ENCODE peak calls at places on chromosomes 1 and 21, in five cellular contexts. S, D, F, W and Y are unnamed samples. For H3K27me3, the result is how much of the 10 kb centered on the place peaks cover.

GRCh38 chr21:29508311-29508710 is 209.6 kb downstream of the BACH1 start:
- DNase-seq in F (no peak), W (no peak), S (no peak), D (no peak), Y (no peak)

GRCh38 chr1:67853704-67854103 is 20.4 kb upstream of the GNG12 start:
- DNase-seq in W (peak), S (peak), F (peak), D (peak), Y (peak)

GRCh38 chr21:43958364-43959158 is 53.5 kb upstream of the TRAPPC10 start:
- DNase-seq in F (no peak), D (no peak), S (no peak), W (no peak), Y (no peak)

GRCh38 chr21:34344584-34344983 is 19.2 kb upstream of the KCNE2 start:
- DNase-seq in F (peak), D (no peak), S (no peak), W (no peak), Y (no peak)

GRCh38 chr1:23951646-23952095 is 8.0 kb upstream of the PNRC2 start:
- DNase-seq in W (no peak), D (no peak), F (peak), S (peak), Y (no peak)

GRCh38 chr1:222910699-222911098 is 95.9 kb downstream of the DISP1 start:
- DNase-seq in W (no peak), S (peak), D (no peak), F (peak), Y (no peak)

GRCh38 chr1:7408771-7409150 is 362.3 kb upstream of the VAMP3 start:
- DNase-seq in S (no peak), D (no peak), W (no peak), F (no peak), Y (no peak)

GRCh38 chr1:93346472-93346991 is 825 bp downstream of the DR1 start:
- DNase-seq in S (peak), F (peak), D (no peak), W (no peak), Y (no peak)

GRCh38 chr1:87201768-87202167 is 126.9 kb upstream of the LMO4 start:
- DNase-seq in D (no peak), F (no peak), W (no peak), S (no peak), Y (no peak)

GRCh38 chr1:88608139-88608943 is 75.7 kb upstream of the PKN2 start:
- DNase-seq in D (no peak), W (no peak), F (peak), S (peak), Y (no peak)

GRCh38 chr1:33182452-33182851 is 609 bp upstream of the TRIM62 start:
- DNase-seq in S (peak), F (peak), W (no peak), D (peak), Y (no peak)

GRCh38 chr1:41724248-41724647 is 194.5 kb downstream of the HIVEP3 start:
- DNase-seq in D (no peak), F (peak), W (no peak), S (peak), Y (no peak)

GRCh38 chr1:153248480-153248879 is 11.0 kb upstream of the LORICRIN start:
- DNase-seq in F (no peak), D (no peak), S (no peak), W (no peak), Y (no peak)

GRCh38 chr1:65688848-65689247 is 103.8 kb upstream of the PDE4B start:
- DNase-seq in D (no peak), F (no peak), S (peak), W (no peak), Y (no peak)

GRCh38 chr21:36323032-36323431 is 3.0 kb downstream of the MORC3 start:
- DNase-seq in F (peak), W (no peak), D (no peak), S (no peak), Y (no peak)

GRCh38 chr1:64122588-64122987 is 80.8 kb upstream of the UBE2U start:
- DNase-seq in F (no peak), D (no peak), S (no peak), W (no peak), Y (no peak)

GRCh38 chr1:209042413-209042812 is 541.1 kb upstream of the CAMK1G start:
- DNase-seq in F (no peak), D (no peak), W (no peak), S (no peak), Y (no peak)

GRCh38 chr1:197967066-197967465 is 49.9 kb downstream of the LHX9 start:
- DNase-seq in F (no peak), D (no peak), W (no peak), S (no peak), Y (no peak)

GRCh38 chr1:76955652-76956051 is 88.4 kb downstream of the ST6GALNAC5 start:
- DNase-seq in W (no peak), D (no peak), F (peak), S (peak), Y (no peak)

GRCh38 chr1:86318431-86318830 is 77.7 kb downstream of the ODF2L start:
- DNase-seq in S (no peak), D (no peak), F (no peak), W (no peak), Y (no peak)

GRCh38 chr1:5938068-5938740 is 54.0 kb downstream of the NPHP4 start:
- DNase-seq in S (peak), F (peak), W (no peak), D (no peak), Y (no peak)

GRCh38 chr1:78004719-78005346 is at the start of gene DNAJB4:
- DNase-seq in D (peak), S (peak), W (peak), F (peak), Y (no peak)

GRCh38 chr1:20472860-20473711 is 12.9 kb downstream of the CAMK2N1 start:
- DNase-seq in S (peak), F (peak), D (peak), W (no peak), Y (peak)

GRCh38 chr1:244239261-244239770 is 188.2 kb downstream of the ZBTB18 start:
- DNase-seq in F (peak), S (no peak), W (no peak), D (no peak), Y (no peak)

GRCh38 chr1:111208921-111209320 is 8.5 kb upstream of the DENND2D start:
- DNase-seq in W (no peak), D (no peak), F (no peak), S (no peak), Y (no peak)

DNA sequence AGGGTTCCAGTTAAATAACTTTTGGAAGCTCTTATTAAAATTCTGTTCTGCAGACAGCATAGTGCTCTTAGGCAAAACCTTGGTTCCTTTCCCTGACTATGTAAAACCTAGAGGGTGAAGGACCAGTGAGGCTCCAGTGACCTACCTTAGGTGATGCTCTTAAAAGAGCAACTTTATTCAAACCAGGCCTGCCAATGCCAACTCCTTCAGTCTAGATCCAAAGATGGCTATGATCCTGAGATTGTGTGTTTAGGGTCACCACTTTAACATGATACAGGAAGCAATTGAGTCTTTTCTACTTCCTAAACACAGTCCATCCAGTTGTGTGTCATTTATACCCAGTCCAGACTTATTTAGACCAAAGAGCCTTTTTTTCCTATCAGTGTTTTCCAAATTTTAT is 10.8 kb downstream of the MCL1 start:
- DNase-seq in S (no peak), W (no peak), F (no peak), D (no peak), Y (no peak)
- H3K4me3 ChIP-seq in S (no peak), W (peak), F (no peak), D (peak), Y (peak)

GRCh38 chr1:245875581-245876263 is 631.4 kb downstream of the SMYD3 start:
- DNase-seq in F (no peak), S (no peak), W (no peak), D (no peak), Y (no peak)

GRCh38 chr1:245876586-245876985 is 630.5 kb downstream of the SMYD3 start:
- DNase-seq in D (no peak), F (peak), S (no peak), W (no peak), Y (no peak)

GRCh38 chr1:245873883-245874671 is 633.0 kb downstream of the SMYD3 start:
- DNase-seq in F (peak), D (no peak), S (peak), W (no peak), Y (no peak)

GRCh38 chr1:245873068-245873467 is 634.0 kb downstream of the SMYD3 start:
- DNase-seq in W (no peak), F (peak), D (no peak), S (no peak), Y (no peak)

GRCh38 chr1:245874942-245875580 is 632.0 kb downstream of the SMYD3 start:
- DNase-seq in W (peak), D (peak), F (peak), S (peak), Y (peak)
- H3K27me3 ChIP-seq in W (under half), D (under half), F (under half), S (under half), Y (under half)

GRCh38 chr1:162367073-162367472 is 9.6 kb downstream of the SPATA46 start:
- DNase-seq in W (peak), S (no peak), D (no peak), F (no peak), Y (no peak)

GRCh38 chr1:162367772-162368171 is 8.9 kb downstream of the SPATA46 start:
- DNase-seq in F (no peak), W (no peak), D (no peak), S (no peak), Y (no peak)

GRCh38 chr1:162365284-162366041 is 11.2 kb downstream of the SPATA46 start:
- DNase-seq in W (no peak), S (no peak), F (no peak), D (no peak), Y (no peak)

GRCh38 chr1:162366149-162366548 is 10.5 kb downstream of the SPATA46 start:
- DNase-seq in D (no peak), F (no peak), S (no peak), W (no peak), Y (no peak)

GRCh38 chr1:162366671-162367070 is 10.0 kb downstream of the SPATA46 start:
- DNase-seq in W (no peak), F (no peak), S (no peak), D (no peak), Y (no peak)
- H3K4me3 ChIP-seq in W (no peak), F (peak), S (no peak), D (no peak), Y (peak)

GRCh38 chr21:33169360-33169759 is 60.4 kb upstream of the IFNAR2 start:
- DNase-seq in W (no peak), S (no peak), F (no peak), D (no peak), Y (no peak)

GRCh38 chr21:33168886-33169285 is 60.9 kb upstream of the IFNAR2 start:
- DNase-seq in W (no peak), F (no peak), S (no peak), D (no peak), Y (no peak)

GRCh38 chr21:33171584-33172169 is 58.1 kb upstream of the IFNAR2 start:
- DNase-seq in W (no peak), F (no peak), D (no peak), S (no peak), Y (no peak)

DNA sequence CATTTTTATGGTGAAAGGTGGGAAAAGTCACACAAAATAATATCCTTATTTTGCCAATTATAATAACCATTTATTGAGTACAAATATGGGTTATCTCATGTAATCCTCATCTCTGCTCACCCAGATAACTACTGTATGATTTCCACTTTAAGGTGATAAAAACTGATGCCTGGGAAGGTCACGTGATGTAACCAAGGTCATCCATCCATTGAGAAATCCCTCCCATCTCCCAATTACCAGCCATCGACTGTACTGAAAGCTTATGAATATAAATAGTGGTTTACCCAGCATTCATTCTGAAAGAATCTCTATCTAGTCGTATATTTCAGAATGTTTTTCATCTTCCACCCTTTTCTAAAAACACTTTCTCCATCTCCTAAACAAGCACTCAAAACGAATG is 55.0 kb upstream of the IFNAR2 start:
- DNase-seq in F (no peak), W (no peak), D (no peak), S (no peak), Y (no peak)
- H3K27me3 ChIP-seq in F (under half), W (under half), D (under half), S (under half), Y (under half)

GRCh38 chr21:45249626-45250025 is 38.1 kb downstream of the POFUT2 start:
- DNase-seq in F (no peak), D (no peak), W (no peak), S (no peak), Y (no peak)
- H3K4me3 ChIP-seq in F (no peak), D (no peak), W (no peak), S (no peak), Y (no peak)

DNA sequence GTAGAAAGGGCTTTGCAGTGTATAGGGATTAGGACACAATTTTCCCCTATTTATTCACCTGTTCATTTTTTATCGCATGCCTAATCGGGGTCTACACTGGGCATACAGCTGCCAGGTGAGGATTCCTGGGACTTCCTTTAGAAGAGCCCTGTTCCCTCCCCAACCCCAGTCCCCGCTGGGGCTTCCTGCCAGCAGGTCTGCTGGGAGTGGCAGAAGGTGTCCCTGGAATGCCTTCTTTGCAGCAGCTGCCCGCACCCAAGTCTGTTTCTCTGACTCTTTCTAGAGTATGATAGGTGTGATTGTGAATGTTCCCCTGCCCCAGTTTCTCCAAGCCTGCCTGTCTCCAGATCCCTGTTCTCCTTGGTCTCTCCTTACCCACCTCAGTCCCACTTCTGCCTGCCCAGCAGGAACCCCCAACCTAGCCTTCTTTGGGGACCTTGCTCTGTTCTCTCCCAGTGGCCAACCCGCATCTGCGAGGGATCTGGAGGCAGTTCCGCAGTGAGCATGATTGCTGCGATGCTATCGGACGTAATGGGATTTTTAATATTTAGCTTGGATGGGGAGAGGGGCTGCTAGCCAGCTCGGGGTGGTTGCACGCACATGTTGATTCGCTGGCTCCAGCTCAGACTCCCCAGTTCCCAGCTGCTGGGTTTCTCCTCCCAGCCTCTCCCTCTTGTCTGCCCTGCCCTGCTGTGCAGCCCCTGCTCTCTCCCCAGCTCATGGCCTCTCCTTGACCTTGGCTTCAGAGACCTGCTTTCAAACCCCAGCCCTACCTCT is 79.8 kb downstream of the EPHB2 start:
- DNase-seq in D (peak), W (peak), S (no peak), F (no peak), Y (peak)
- H3K27me3 ChIP-seq in D (under half), W (under half), S (under half), F (under half), Y (under half)

GRCh38 chr1:118335372-118335771 is 150.3 kb upstream of the SPAG17 start:
- DNase-seq in F (peak), S (peak), W (no peak), D (no peak), Y (no peak)
- H3K4me3 ChIP-seq in F (no peak), S (no peak), W (no peak), D (no peak), Y (no peak)